ENCODE peak calls at places on chromosome 2, in four cellular contexts. One of them, this sample, is unnamed.

GRCh38 chr2:109582928-109583895 is 30.6 kb downstream of the SEPTIN10 start:
- DNase-seq in endodermal cell: no peak
- DNase-seq in left lung: no peak
- DNase-seq in neuronal stem cell: no peak
- DNase-seq in this sample: no peak

GRCh38 chr2:96491860-96492497 is 13.2 kb downstream of the NEURL3 start:
- DNase-seq in endodermal cell: no peak
- DNase-seq in left lung: no peak
- DNase-seq in neuronal stem cell: no peak
- DNase-seq in this sample: no peak

GRCh38 chr2:111202266-111203040 is 81.7 kb downstream of the BCL2L11 start:
- DNase-seq in endodermal cell: no peak
- DNase-seq in left lung: no peak
- DNase-seq in neuronal stem cell: no peak
- DNase-seq in this sample: no peak

GRCh38 chr2:170817999-170818293 is 1.3 kb downstream of the GAD1 start:
- DNase-seq in endodermal cell: no peak
- DNase-seq in left lung: no peak
- DNase-seq in neuronal stem cell: peak; percentile 44
- DNase-seq in this sample: no peak

GRCh38 chr2:17573085-17573805 is 32.7 kb downstream of the VSNL1 start:
- DNase-seq in endodermal cell: no peak
- DNase-seq in left lung: no peak
- DNase-seq in neuronal stem cell: no peak
- DNase-seq in this sample: no peak

GRCh38 chr2:152730591-152731333 is 12.3 kb downstream of the ARL6IP6 start:
- DNase-seq in endodermal cell: no peak
- DNase-seq in left lung: no peak
- DNase-seq in neuronal stem cell: no peak
- DNase-seq in this sample: no peak

GRCh38 chr2:52933878-52934277 is 833.7 kb upstream of the CHAC2 start:
- DNase-seq in endodermal cell: no peak
- DNase-seq in left lung: no peak
- DNase-seq in neuronal stem cell: no peak
- DNase-seq in this sample: no peak

GRCh38 chr2:207317358-207317984 is 151.7 kb upstream of the KLF7 start:
- DNase-seq in endodermal cell: no peak
- DNase-seq in left lung: no peak
- DNase-seq in neuronal stem cell: no peak
- DNase-seq in this sample: no peak

GRCh38 chr2:175600024-175600831 is 401.8 kb downstream of the LNPK start:
- DNase-seq in endodermal cell: no peak
- DNase-seq in left lung: no peak
- DNase-seq in neuronal stem cell: no peak
- DNase-seq in this sample: no peak

GRCh38 chr2:130826419-130826818 is 10.3 kb upstream of the ARHGEF4 start:
- DNase-seq in endodermal cell: no peak
- DNase-seq in left lung: no peak
- DNase-seq in neuronal stem cell: no peak
- DNase-seq in this sample: no peak

GRCh38 chr2:150125708-150126107 is 361.8 kb downstream of the RND3 start:
- DNase-seq in endodermal cell: peak; percentile 51
- DNase-seq in left lung: no peak
- DNase-seq in neuronal stem cell: no peak
- DNase-seq in this sample: no peak

GRCh38 chr2:231605607-231606091 is 13.0 kb downstream of the TEX44 start:
- DNase-seq in endodermal cell: peak; percentile 65
- DNase-seq in left lung: no peak
- DNase-seq in neuronal stem cell: no peak
- DNase-seq in this sample: no peak

GRCh38 chr2:8719528-8719927 is 37.7 kb downstream of the ID2 start:
- DNase-seq in endodermal cell: no peak
- DNase-seq in left lung: no peak
- DNase-seq in neuronal stem cell: no peak
- DNase-seq in this sample: no peak

GRCh38 chr2:105239924-105240323 is 1.6 kb upstream of the GPR45 start:
- DNase-seq in endodermal cell: no peak
- DNase-seq in left lung: no peak
- DNase-seq in neuronal stem cell: no peak
- DNase-seq in this sample: no peak

GRCh38 chr2:21118302-21118920 is 5.4 kb upstream of the TDRD15 start:
- DNase-seq in endodermal cell: peak; percentile 77
- DNase-seq in left lung: no peak
- DNase-seq in neuronal stem cell: peak; percentile 14
- DNase-seq in this sample: no peak

GRCh38 chr2:201353116-201353515 is 4.0 kb downstream of the FLACC1 start:
- DNase-seq in endodermal cell: no peak
- DNase-seq in left lung: no peak
- DNase-seq in neuronal stem cell: no peak
- DNase-seq in this sample: no peak

GRCh38 chr2:201360256-201360655 is 3.1 kb upstream of the FLACC1 start:
- DNase-seq in endodermal cell: no peak
- DNase-seq in left lung: no peak
- DNase-seq in neuronal stem cell: no peak
- DNase-seq in this sample: no peak

GRCh38 chr2:201358684-201359083 is 1.5 kb upstream of the FLACC1 start:
- DNase-seq in endodermal cell: no peak
- DNase-seq in left lung: no peak
- DNase-seq in neuronal stem cell: no peak
- DNase-seq in this sample: no peak

GRCh38 chr2:201361078-201361477 is 3.9 kb upstream of the FLACC1 start:
- DNase-seq in endodermal cell: no peak
- DNase-seq in left lung: no peak
- DNase-seq in neuronal stem cell: no peak
- DNase-seq in this sample: no peak

DNA sequence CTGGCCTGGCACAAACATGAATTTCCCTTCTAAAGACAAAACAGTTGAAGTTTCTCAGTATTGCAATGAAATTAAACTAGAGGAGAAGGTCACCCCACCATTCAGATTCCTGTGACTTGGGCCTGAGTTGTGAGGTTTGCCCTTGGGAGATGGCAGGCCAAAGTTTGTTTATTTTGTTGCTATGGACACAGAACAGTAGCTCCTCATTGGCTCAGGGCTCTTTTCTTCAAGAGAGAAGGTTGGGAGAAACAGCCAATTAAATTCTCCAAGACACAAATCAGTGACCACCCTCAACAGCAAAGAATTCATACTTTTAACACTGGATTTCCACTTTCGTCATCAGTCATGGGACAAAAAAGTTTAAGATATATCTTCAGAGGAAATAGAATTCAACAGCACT is at the start of gene FLACC1:
- DNase-seq in endodermal cell: peak; percentile 74
- DNase-seq in left lung: no peak
- DNase-seq in neuronal stem cell: peak; percentile 74
- DNase-seq in this sample: no peak
- H3K27ac ChIP-seq in endodermal cell: peak within 1 kb of the TSS; percentile 80
- H3K27ac ChIP-seq in left lung: peak within 1 kb of the TSS; percentile 69
- H3K27ac ChIP-seq in neuronal stem cell: no peak within 1 kb of the TSS
- H3K27ac ChIP-seq in this sample: peak within 1 kb of the TSS; percentile 37

DNA sequence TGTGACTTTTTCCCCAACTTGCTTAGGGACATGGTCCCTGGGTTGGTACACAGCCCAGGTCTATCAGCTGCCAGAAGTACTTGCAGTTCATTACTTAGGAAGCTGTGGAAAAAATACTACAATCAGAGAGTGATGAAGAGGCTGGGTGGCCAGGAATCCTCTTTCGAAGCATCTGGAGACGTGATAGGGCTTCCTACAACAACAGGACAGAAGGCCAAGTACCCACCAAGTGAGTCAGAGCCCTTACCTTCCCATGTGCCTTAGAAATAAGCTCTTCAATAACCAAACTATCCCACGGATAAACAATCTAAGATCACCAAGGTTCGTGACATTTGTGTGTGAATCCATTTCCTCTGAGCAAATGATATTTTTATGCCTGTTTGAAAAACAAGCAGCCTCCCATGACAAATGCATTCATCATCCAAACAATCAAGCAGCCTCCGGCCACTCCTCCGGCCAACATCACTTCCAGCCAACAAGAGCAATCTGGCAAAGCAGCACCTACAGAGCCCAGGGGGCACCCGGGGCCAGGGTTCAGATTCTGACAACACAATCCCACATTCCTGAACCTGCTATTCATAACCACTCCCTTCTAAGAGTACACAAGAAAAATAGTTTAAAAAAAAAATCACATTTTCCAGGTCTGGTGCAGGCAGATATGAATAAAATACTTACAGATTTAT is 26.4 kb downstream of the TBC1D8 start:
- DNase-seq in endodermal cell: no peak
- DNase-seq in left lung: no peak
- DNase-seq in neuronal stem cell: no peak
- DNase-seq in this sample: peak; percentile 77
- H3K4me3 ChIP-seq in endodermal cell: no peak overlapping the region
- H3K4me3 ChIP-seq in left lung: no peak overlapping the region
- H3K4me3 ChIP-seq in neuronal stem cell: no peak overlapping the region
- H3K4me3 ChIP-seq in this sample: no peak overlapping the region

GRCh38 chr2:64999754-65000153 is 10.6 kb downstream of the SLC1A4 start:
- DNase-seq in endodermal cell: peak; percentile 71
- DNase-seq in left lung: no peak
- DNase-seq in neuronal stem cell: no peak
- DNase-seq in this sample: no peak

GRCh38 chr2:65000619-65001018 is 11.4 kb downstream of the SLC1A4 start:
- DNase-seq in endodermal cell: no peak
- DNase-seq in left lung: no peak
- DNase-seq in neuronal stem cell: no peak
- DNase-seq in this sample: no peak

GRCh38 chr2:64996914-64997313 is 7.7 kb downstream of the SLC1A4 start:
- DNase-seq in endodermal cell: no peak
- DNase-seq in left lung: no peak
- DNase-seq in neuronal stem cell: no peak
- DNase-seq in this sample: no peak

GRCh38 chr2:64995041-64995440 is 5.8 kb downstream of the SLC1A4 start:
- DNase-seq in endodermal cell: no peak
- DNase-seq in left lung: no peak
- DNase-seq in neuronal stem cell: no peak
- DNase-seq in this sample: no peak

DNA sequence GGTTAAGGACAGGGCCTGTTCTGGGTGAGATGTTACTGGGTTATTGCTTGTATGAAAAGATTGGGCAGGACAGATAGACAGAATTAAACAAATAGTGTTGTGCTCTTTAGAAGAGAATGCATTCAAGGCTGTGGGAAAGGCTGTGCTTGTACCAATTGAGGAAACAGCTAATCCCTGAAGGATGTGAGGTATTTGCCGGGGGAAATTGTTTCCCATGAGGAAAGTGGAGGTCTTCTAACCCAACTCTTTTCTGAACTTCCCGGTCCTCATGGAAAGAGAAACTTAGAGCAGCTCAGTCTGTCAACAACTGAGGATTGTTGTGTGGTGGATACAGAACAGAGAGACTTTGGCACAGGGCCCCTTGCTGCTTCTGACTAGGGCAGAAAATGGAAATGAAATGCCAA is 9.5 kb downstream of the SLC1A4 start:
- DNase-seq in endodermal cell: no peak
- DNase-seq in left lung: no peak
- DNase-seq in neuronal stem cell: no peak
- DNase-seq in this sample: no peak
- H3K27ac ChIP-seq in endodermal cell: no peak overlapping the region
- H3K27ac ChIP-seq in left lung: no peak overlapping the region
- H3K27ac ChIP-seq in neuronal stem cell: no peak overlapping the region
- H3K27ac ChIP-seq in this sample: peak overlapping the region; percentile 44

GRCh38 chr2:70993689-70993986 is 1.0 kb downstream of the TEX261 start:
- DNase-seq in endodermal cell: no peak
- DNase-seq in left lung: no peak
- DNase-seq in neuronal stem cell: no peak
- DNase-seq in this sample: no peak
- H3K4me3 ChIP-seq in endodermal cell: peak overlapping the region; percentile 83
- H3K4me3 ChIP-seq in left lung: peak overlapping the region; percentile 94
- H3K4me3 ChIP-seq in neuronal stem cell: peak overlapping the region; percentile 83
- H3K4me3 ChIP-seq in this sample: no peak overlapping the region

GRCh38 chr2:12448846-12449480 is 267.8 kb upstream of the TRIB2 start:
- DNase-seq in endodermal cell: no peak
- DNase-seq in left lung: no peak
- DNase-seq in neuronal stem cell: no peak
- DNase-seq in this sample: no peak

GRCh38 chr2:12452211-12452610 is 264.5 kb upstream of the TRIB2 start:
- DNase-seq in endodermal cell: no peak
- DNase-seq in left lung: no peak
- DNase-seq in neuronal stem cell: no peak
- DNase-seq in this sample: no peak

GRCh38 chr2:12453731-12454130 is 263.0 kb upstream of the TRIB2 start:
- DNase-seq in endodermal cell: no peak
- DNase-seq in left lung: no peak
- DNase-seq in neuronal stem cell: no peak
- DNase-seq in this sample: no peak

GRCh38 chr2:12455626-12456025 is 261.1 kb upstream of the TRIB2 start:
- DNase-seq in endodermal cell: no peak
- DNase-seq in left lung: no peak
- DNase-seq in neuronal stem cell: no peak
- DNase-seq in this sample: no peak

DNA sequence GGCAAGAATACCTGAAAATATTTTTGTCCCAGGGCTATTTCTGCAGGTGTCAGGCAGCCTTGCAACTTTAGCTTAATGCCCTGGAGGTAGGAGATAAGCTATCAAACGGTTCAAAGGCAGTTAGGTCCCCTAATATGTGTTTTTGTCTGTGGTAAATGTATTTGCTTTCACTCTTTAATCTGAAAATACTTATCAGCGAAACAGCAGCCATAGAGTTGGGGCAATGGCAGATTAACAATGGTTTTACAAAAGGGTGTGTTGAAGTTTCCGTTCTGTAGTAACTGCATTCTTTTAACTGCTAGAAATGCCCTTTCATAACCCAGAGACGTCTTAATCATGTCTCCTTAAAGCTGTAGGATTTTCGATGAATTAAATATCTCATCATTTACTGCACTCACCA is 265.0 kb upstream of the TRIB2 start:
- DNase-seq in endodermal cell: no peak
- DNase-seq in left lung: no peak
- DNase-seq in neuronal stem cell: no peak
- DNase-seq in this sample: no peak
- H3K27ac ChIP-seq in endodermal cell: no peak overlapping the region
- H3K27ac ChIP-seq in left lung: peak overlapping the region; percentile 67
- H3K27ac ChIP-seq in neuronal stem cell: no peak overlapping the region
- H3K27ac ChIP-seq in this sample: no peak overlapping the region

GRCh38 chr2:85753525-85754312 is at the start of gene ATOH8:
- DNase-seq in endodermal cell: peak; percentile 90
- DNase-seq in left lung: peak; percentile 95
- DNase-seq in neuronal stem cell: peak; percentile 54
- DNase-seq in this sample: peak; percentile 87
- H3K4me3 ChIP-seq in endodermal cell: peak within 1 kb of the TSS; percentile 76
- H3K4me3 ChIP-seq in left lung: peak within 1 kb of the TSS; percentile 65
- H3K4me3 ChIP-seq in neuronal stem cell: peak within 1 kb of the TSS; percentile 61
- H3K4me3 ChIP-seq in this sample: peak within 1 kb of the TSS; percentile 92

GRCh38 chr2:39508243-39508642 is 71.2 kb upstream of the MAP4K3 start:
- DNase-seq in endodermal cell: no peak
- DNase-seq in left lung: no peak
- DNase-seq in neuronal stem cell: no peak
- DNase-seq in this sample: no peak
- H3K27ac ChIP-seq in endodermal cell: no peak overlapping the region
- H3K27ac ChIP-seq in left lung: no peak overlapping the region
- H3K27ac ChIP-seq in neuronal stem cell: no peak overlapping the region
- H3K27ac ChIP-seq in this sample: no peak overlapping the region